ENCODE peak calls at places on chromosome 1, in four cellular contexts. D is lower leg skin, J is mammary epithelial cell, M is A549. P is an unnamed sample.

GRCh38 chr1:187928288-187928687 is 1099.5 kb downstream of the PLA2G4A start:
- DNase-seq in D (no peak), J (peak), M (peak), P (no peak)

GRCh38 chr1:229716064-229716463 is 90.0 kb downstream of the URB2 start:
- DNase-seq in D (no peak), J (peak), M (no peak), P (no peak)

GRCh38 chr1:30146448-30146847 is 576.9 kb downstream of the MATN1 start:
- DNase-seq in D (no peak), J (no peak), M (no peak), P (peak)

GRCh38 chr1:240128361-240128760 is 36.7 kb downstream of the FMN2 start:
- DNase-seq in D (no peak), J (no peak), M (no peak), P (no peak)

GRCh38 chr1:204493882-204494280 is 724 bp downstream of the PIK3C2B start:
- DNase-seq in D (no peak), J (no peak), M (peak), P (no peak)

GRCh38 chr1:41507152-41507720 is 22.8 kb upstream of the EDN2 start:
- DNase-seq in D (no peak), J (no peak), M (no peak), P (no peak)

GRCh38 chr1:207848234-207848633 is 62.7 kb downstream of the CD34 start:
- DNase-seq in D (peak), J (peak), M (peak), P (no peak)

GRCh38 chr1:32881871-32882850 is 4.1 kb upstream of the HPCA start:
- DNase-seq in D (no peak), J (no peak), M (no peak), P (no peak)

GRCh38 chr1:53134042-53134485 is 8.4 kb downstream of the SLC1A7 start:
- DNase-seq in D (no peak), J (no peak), M (no peak), P (no peak)

DNA sequence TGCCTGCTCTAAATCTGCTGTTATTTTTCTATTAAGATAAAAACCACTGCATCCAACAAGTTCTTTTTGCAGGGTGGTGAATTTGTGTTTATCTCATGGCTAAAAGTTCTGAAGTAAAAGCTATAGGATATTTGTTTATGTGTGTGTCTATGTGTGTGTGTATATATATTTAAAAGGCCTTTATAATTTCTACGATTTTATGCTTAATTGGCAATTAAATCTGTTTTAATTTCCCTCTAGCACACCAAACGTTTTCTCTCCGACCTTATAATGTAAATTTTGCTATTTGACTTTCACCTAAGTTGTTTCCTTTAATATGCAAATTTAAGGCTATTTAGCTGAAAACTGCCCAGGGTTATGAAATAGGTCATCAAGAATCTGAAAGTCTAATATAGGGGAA is 19.8 kb upstream of the HPDL start:
- DNase-seq in D (no peak), J (no peak), M (no peak), P (no peak)
- H3K4me3 ChIP-seq in D (no peak), J (no peak), M (no peak), P (no peak)

GRCh38 chr1:236287757-236288619 is 6.2 kb upstream of the ERO1B start:
- DNase-seq in D (no peak), J (no peak), M (no peak), P (no peak)
- H3K4me3 ChIP-seq in D (no peak), J (no peak), M (no peak), P (no peak)

DNA sequence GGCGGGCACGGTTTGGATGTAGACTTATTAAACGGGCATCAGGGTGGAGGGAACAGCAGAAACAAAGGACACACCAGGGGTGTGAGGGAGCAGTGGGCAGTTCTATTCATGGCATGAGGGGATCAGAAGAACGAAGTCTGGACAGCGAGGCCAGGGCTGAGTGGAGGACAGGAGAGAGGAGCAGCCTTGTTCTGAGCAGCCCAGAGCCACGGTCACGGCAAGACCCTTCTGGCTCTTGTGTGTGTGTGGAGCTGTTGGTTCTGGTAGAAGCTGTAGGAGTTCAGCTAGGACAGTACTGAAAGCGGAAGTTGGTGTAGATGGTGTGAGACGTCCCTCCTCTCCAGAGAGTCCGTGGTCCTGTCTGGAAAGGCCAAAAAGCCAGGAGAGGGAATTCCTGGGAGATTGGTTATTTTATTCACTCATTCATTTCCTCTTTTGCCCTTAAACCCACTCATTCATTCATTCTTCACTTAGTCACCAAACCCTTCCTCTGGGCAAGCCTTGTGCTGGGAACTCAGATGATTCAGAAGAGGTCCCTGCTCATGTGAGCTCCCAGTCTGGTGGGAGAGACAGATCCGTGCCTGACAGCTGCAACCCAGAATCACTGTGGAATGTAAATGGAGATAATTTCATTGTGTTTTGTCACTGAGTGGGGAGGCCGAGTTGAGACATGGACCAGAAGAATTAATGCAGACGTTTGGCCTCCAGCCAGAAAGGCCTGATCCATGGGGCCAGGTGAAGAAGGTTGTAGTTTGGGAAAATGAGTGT is 4.1 kb upstream of the ACOT11 start:
- DNase-seq in D (no peak), J (peak), M (no peak), P (no peak)
- H3K4me3 ChIP-seq in D (no peak), J (no peak), M (no peak), P (no peak)

GRCh38 chr1:87077959-87078673 is 163.7 kb downstream of the HS2ST1 start:
- DNase-seq in D (no peak), J (no peak), M (no peak), P (no peak)

GRCh38 chr1:87072431-87072830 is 158.0 kb downstream of the HS2ST1 start:
- DNase-seq in D (no peak), J (no peak), M (no peak), P (no peak)

GRCh38 chr1:87074001-87074795 is 159.8 kb downstream of the HS2ST1 start:
- DNase-seq in D (no peak), J (no peak), M (no peak), P (no peak)

DNA sequence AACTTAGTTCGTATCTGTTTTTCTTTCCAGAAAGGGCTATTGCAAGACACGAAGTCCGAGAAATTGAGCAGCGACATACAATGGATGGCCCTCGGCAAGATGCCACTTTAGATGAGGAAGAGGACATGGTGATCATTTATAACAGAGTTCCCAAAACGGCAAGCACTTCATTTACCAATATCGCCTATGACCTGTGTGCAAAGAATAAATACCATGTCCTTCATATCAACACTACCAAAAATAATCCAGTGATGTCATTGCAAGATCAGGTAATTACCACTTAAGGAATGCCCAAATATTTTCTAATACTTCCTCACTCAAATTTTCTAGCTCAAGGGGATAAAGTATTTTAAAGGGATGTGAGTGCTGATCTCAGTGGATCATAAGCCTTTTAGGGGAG is 158.5 kb downstream of the HS2ST1 start:
- DNase-seq in D (no peak), J (no peak), M (no peak), P (no peak)
- H3K4me3 ChIP-seq in D (no peak), J (no peak), M (no peak), P (no peak)

GRCh38 chr1:15583016-15583706 is 1.7 kb downstream of the AGMAT start:
- DNase-seq in D (no peak), J (no peak), M (no peak), P (no peak)

GRCh38 chr1:15578921-15579682 is 5.7 kb downstream of the AGMAT start:
- DNase-seq in D (no peak), J (no peak), M (no peak), P (no peak)

GRCh38 chr1:15579683-15580047 is 5.2 kb downstream of the AGMAT start:
- DNase-seq in D (no peak), J (no peak), M (no peak), P (no peak)

DNA sequence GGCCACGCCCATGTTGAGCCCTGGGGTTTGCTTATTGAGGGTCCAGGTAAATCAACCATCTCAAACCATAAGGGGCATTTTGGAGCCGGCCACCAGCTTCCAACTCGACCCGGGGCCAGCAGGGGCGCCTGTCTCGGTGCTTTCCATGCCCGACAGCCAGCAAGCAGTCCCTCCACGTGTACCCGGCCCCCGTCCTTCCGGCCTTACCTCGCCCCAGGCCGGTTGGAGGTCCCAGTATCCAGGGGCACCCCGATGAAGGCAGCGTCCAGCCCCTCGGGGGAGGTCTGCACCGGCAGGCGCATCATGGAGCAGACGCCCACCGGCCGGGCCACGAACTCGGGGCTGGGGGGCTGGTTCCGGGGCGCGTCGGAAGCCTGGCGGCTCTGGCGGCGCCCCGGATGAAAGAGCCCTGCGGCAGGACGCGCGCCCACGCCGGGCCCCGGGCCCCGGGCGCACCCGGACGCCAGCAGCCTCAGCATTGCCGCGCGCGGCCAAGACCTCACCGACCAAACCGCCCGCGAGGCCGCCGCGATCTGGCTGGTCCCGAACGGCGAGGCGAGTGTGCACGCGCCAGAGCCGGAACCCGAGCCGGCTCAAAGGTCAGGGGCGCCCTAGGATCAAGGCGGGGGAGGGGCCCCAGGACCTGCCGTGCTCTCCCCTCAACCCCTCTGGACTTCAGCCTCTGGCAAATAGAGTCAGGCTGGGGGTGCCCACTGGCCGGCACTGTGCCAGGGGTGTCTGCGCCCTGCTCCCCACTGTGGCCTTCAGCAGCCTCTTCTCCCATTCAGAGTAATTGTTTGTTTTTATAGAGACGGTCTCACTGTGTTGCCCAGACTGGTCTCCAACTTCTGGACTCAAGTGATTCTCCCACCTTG is at the start of gene AGMAT:
- DNase-seq in D (no peak), J (no peak), M (peak), P (no peak)
- H3K4me3 ChIP-seq in D (no peak), J (peak), M (peak), P (peak)

GRCh38 chr1:2642560-2643413 is 10.0 kb upstream of the MMEL1 start:
- DNase-seq in D (peak), J (peak), M (peak), P (peak)
- H3K4me3 ChIP-seq in D (peak), J (peak), M (peak), P (peak)

DNA sequence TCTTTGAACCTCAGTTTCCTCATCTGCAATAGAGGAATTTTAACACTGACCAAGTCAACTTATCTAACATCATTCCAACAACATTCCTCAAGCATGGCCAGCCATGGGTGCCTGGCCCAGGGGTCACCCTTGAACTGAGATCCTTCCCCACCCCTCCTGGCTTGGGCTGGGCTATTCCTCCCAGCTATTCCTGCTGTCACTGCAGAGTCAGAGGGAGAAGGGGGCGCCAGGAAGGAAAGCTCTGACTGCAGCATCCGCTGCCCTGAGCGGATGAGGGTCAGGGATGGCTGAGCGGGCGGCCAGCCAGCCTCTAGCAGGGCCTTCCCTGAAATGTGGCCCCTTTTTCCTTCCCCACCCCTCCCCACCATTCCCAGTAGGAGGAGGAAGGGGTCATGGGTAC is 3.1 kb downstream of the TINAGL1 start:
- DNase-seq in D (no peak), J (no peak), M (no peak), P (no peak)
- H3K4me3 ChIP-seq in D (no peak), J (peak), M (no peak), P (peak)

GRCh38 chr1:34645919-34646318 is 108.9 kb upstream of the GJB5 start:
- DNase-seq in D (no peak), J (no peak), M (no peak), P (no peak)

GRCh38 chr1:34645109-34645688 is 109.6 kb upstream of the GJB5 start:
- DNase-seq in D (no peak), J (no peak), M (no peak), P (no peak)

GRCh38 chr1:34640654-34641401 is 114.0 kb upstream of the GJB5 start:
- DNase-seq in D (no peak), J (no peak), M (no peak), P (no peak)

GRCh38 chr1:34639701-34640100 is 115.1 kb upstream of the GJB5 start:
- DNase-seq in D (no peak), J (no peak), M (no peak), P (no peak)

GRCh38 chr1:34642679-34643078 is 112.2 kb upstream of the GJB5 start:
- DNase-seq in D (no peak), J (no peak), M (no peak), P (no peak)
- H3K4me3 ChIP-seq in D (no peak), J (no peak), M (no peak), P (no peak)

GRCh38 chr1:23021834-23022233 is 2.6 kb downstream of the KDM1A start:
- DNase-seq in D (no peak), J (no peak), M (no peak), P (no peak)
- H3K4me3 ChIP-seq in D (no peak), J (no peak), M (no peak), P (no peak)